ENCODE peak calls at places on chromosomes 11 and 22, in nine cellular contexts. One of them, this sample, is unnamed.

GRCh38 chr11:102390667-102391449 is 43.8 kb downstream of the BIRC2 start:
- DNase-seq in A549: peak
- DNase-seq in HepG2: peak
- DNase-seq in HCT116: peak
- DNase-seq in HL-60: peak
- DNase-seq in SK-N-SH: peak
- DNase-seq in GM12878: no peak
- DNase-seq in Panc1: peak
- DNase-seq in K562: peak
- DNase-seq in this sample: peak

GRCh38 chr11:57410287-57410686 is 16.6 kb downstream of the SLC43A3 start:
- DNase-seq in HCT116: no peak
- DNase-seq in SK-N-SH: no peak
- DNase-seq in K562: no peak
- DNase-seq in A549: no peak
- DNase-seq in Panc1: no peak
- DNase-seq in HepG2: no peak
- DNase-seq in GM12878: no peak
- DNase-seq in HL-60: peak
- DNase-seq in this sample: no peak

GRCh38 chr22:40890881-40891280 is 29.0 kb upstream of the DNAJB7 start:
- DNase-seq in SK-N-SH: no peak
- DNase-seq in Panc1: no peak
- DNase-seq in HepG2: no peak
- DNase-seq in K562: no peak
- DNase-seq in HCT116: no peak
- DNase-seq in A549: no peak
- DNase-seq in GM12878: no peak
- DNase-seq in HL-60: no peak
- DNase-seq in this sample: no peak

GRCh38 chr11:36105743-36106581 is 162.1 kb downstream of the LDLRAD3 start:
- DNase-seq in GM12878: no peak
- DNase-seq in SK-N-SH: no peak
- DNase-seq in K562: peak
- DNase-seq in A549: no peak
- DNase-seq in HCT116: no peak
- DNase-seq in Panc1: no peak
- DNase-seq in HepG2: no peak
- DNase-seq in HL-60: no peak
- DNase-seq in this sample: no peak

GRCh38 chr22:25051073-25051472 is 98.6 kb downstream of the KIAA1671 start:
- DNase-seq in SK-N-SH: peak
- DNase-seq in HL-60: no peak
- DNase-seq in A549: peak
- DNase-seq in HCT116: peak
- DNase-seq in GM12878: no peak
- DNase-seq in K562: no peak
- DNase-seq in HepG2: no peak
- DNase-seq in Panc1: no peak
- DNase-seq in this sample: peak

GRCh38 chr11:114263510-114264170 is 32.6 kb upstream of the NNMT start:
- DNase-seq in A549: no peak
- DNase-seq in HCT116: no peak
- DNase-seq in SK-N-SH: no peak
- DNase-seq in HL-60: no peak
- DNase-seq in K562: no peak
- DNase-seq in HepG2: no peak
- DNase-seq in Panc1: no peak
- DNase-seq in GM12878: no peak
- DNase-seq in this sample: no peak

GRCh38 chr11:5596611-5597201 is at the start of gene TRIM6:
- DNase-seq in SK-N-SH: no peak
- DNase-seq in K562: peak
- DNase-seq in GM12878: no peak
- DNase-seq in HCT116: no peak
- DNase-seq in HL-60: peak
- DNase-seq in Panc1: no peak
- DNase-seq in HepG2: no peak
- DNase-seq in A549: peak
- DNase-seq in this sample: peak

GRCh38 chr11:118338637-118339061 is 3.9 kb downstream of the CD3D start:
- DNase-seq in GM12878: no peak
- DNase-seq in Panc1: no peak
- DNase-seq in HepG2: peak
- DNase-seq in HL-60: peak
- DNase-seq in K562: peak
- DNase-seq in A549: no peak
- DNase-seq in SK-N-SH: no peak
- DNase-seq in HCT116: no peak
- DNase-seq in this sample: peak

GRCh38 chr11:77879218-77879617 is 58.3 kb downstream of the AAMDC start:
- DNase-seq in A549: no peak
- DNase-seq in K562: peak
- DNase-seq in Panc1: no peak
- DNase-seq in HL-60: no peak
- DNase-seq in SK-N-SH: no peak
- DNase-seq in HepG2: no peak
- DNase-seq in HCT116: no peak
- DNase-seq in GM12878: peak
- DNase-seq in this sample: no peak

GRCh38 chr22:28015056-28015445 is 96.0 kb upstream of the PITPNB start:
- DNase-seq in GM12878: no peak
- DNase-seq in SK-N-SH: no peak
- DNase-seq in A549: no peak
- DNase-seq in K562: no peak
- DNase-seq in HepG2: no peak
- DNase-seq in Panc1: no peak
- DNase-seq in HL-60: no peak
- DNase-seq in HCT116: no peak
- DNase-seq in this sample: no peak

GRCh38 chr22:39176067-39176621 is 23.7 kb upstream of the CBX7 start:
- DNase-seq in K562: no peak
- DNase-seq in GM12878: no peak
- DNase-seq in Panc1: no peak
- DNase-seq in SK-N-SH: no peak
- DNase-seq in HL-60: no peak
- DNase-seq in A549: peak
- DNase-seq in HepG2: peak
- DNase-seq in HCT116: no peak
- DNase-seq in this sample: peak

GRCh38 chr11:121654506-121655480 is 202.0 kb upstream of the SORL1-AS1 start:
- DNase-seq in HCT116: no peak
- DNase-seq in K562: no peak
- DNase-seq in HepG2: peak
- DNase-seq in HL-60: no peak
- DNase-seq in GM12878: no peak
- DNase-seq in SK-N-SH: no peak
- DNase-seq in Panc1: no peak
- DNase-seq in A549: no peak
- DNase-seq in this sample: no peak

GRCh38 chr11:1307998-1308744 is 1.3 kb downstream of the TOLLIP start:
- DNase-seq in Panc1: no peak
- DNase-seq in A549: no peak
- DNase-seq in K562: no peak
- DNase-seq in SK-N-SH: peak
- DNase-seq in GM12878: no peak
- DNase-seq in HepG2: no peak
- DNase-seq in HCT116: no peak
- DNase-seq in HL-60: no peak
- DNase-seq in this sample: no peak

GRCh38 chr11:1309498-1310314 is at the start of gene TOLLIP:
- DNase-seq in HL-60: peak
- DNase-seq in Panc1: peak
- DNase-seq in HepG2: peak
- DNase-seq in SK-N-SH: peak
- DNase-seq in A549: peak
- DNase-seq in K562: peak
- DNase-seq in HCT116: peak
- DNase-seq in GM12878: peak
- DNase-seq in this sample: peak

GRCh38 chr11:1310772-1311468 is 1.5 kb upstream of the TOLLIP start:
- DNase-seq in HL-60: no peak
- DNase-seq in A549: no peak
- DNase-seq in HCT116: no peak
- DNase-seq in HepG2: no peak
- DNase-seq in SK-N-SH: no peak
- DNase-seq in Panc1: no peak
- DNase-seq in K562: no peak
- DNase-seq in GM12878: no peak
- DNase-seq in this sample: no peak

GRCh38 chr11:1308745-1309497 is 511 bp downstream of the TOLLIP start:
- DNase-seq in Panc1: no peak
- DNase-seq in K562: no peak
- DNase-seq in A549: no peak
- DNase-seq in HCT116: no peak
- DNase-seq in GM12878: no peak
- DNase-seq in HL-60: peak
- DNase-seq in SK-N-SH: no peak
- DNase-seq in HepG2: no peak
- DNase-seq in this sample: peak

GRCh38 chr11:1310315-1310687 is 869 bp upstream of the TOLLIP start:
- DNase-seq in Panc1: peak
- DNase-seq in HCT116: no peak
- DNase-seq in GM12878: no peak
- DNase-seq in K562: no peak
- DNase-seq in HL-60: no peak
- DNase-seq in SK-N-SH: no peak
- DNase-seq in A549: no peak
- DNase-seq in HepG2: no peak
- DNase-seq in this sample: no peak
- TF ChIP-seq REST in Panc1: no peak
- TF ChIP-seq REST in HCT116: no peak
- TF ChIP-seq REST in GM12878: no peak
- TF ChIP-seq REST in K562: no peak
- TF ChIP-seq REST in HL-60: no peak
- TF ChIP-seq REST in SK-N-SH: no peak
- TF ChIP-seq REST in A549: no peak
- TF ChIP-seq REST in HepG2: no peak
- TF ChIP-seq REST in this sample: no peak

DNA sequence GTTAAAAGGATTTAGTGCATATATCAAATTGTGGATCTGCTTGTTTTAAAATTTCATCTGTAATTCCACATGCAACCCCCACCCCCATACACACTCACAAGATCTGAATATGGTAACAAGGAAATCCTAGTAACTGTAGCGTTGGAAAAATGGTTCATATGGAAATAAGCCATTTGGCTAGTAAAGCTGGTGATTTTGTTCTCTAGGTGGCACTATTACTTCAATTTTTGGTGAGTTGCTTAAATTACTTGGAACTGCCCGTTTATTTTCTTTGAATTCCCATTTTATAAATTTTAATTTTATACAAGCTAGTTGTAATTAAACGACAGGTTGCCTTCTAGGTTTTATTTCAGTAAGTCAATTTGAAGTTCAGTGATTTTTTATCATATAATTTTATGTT is 5.3 kb downstream of the BDNF start:
- DNase-seq in GM12878: no peak
- DNase-seq in A549: peak
- DNase-seq in SK-N-SH: peak
- DNase-seq in HL-60: no peak
- DNase-seq in HepG2: no peak
- DNase-seq in K562: peak
- DNase-seq in HCT116: no peak
- DNase-seq in Panc1: no peak
- DNase-seq in this sample: peak
- TF ChIP-seq REST in GM12878: no peak
- TF ChIP-seq REST in A549: no peak
- TF ChIP-seq REST in SK-N-SH: no peak
- TF ChIP-seq REST in HL-60: no peak
- TF ChIP-seq REST in HepG2: no peak
- TF ChIP-seq REST in K562: no peak
- TF ChIP-seq REST in HCT116: no peak
- TF ChIP-seq REST in Panc1: no peak
- TF ChIP-seq REST in this sample: no peak

DNA sequence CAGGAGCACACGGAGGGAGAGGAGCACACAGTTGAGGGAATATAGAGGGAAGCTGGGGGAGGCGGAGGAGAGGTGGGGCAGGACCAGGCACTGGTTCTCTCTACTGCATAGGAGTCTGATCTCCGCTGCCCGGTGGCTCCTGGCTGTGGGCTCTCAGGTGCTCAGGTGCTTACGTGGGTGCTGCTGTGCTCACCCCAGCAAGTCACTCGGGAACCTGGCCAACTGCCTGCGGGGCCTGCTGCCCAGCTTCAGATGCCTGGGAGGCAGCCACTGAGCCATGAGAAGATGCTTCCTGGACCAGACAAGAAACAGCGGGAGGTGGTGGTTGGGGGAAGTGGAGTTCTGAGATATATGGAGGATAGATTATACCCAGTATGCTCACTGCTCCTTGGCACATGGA is 1303.4 kb downstream of the TBC1D22A start:
- DNase-seq in SK-N-SH: no peak
- DNase-seq in HL-60: no peak
- DNase-seq in K562: no peak
- DNase-seq in HepG2: no peak
- DNase-seq in A549: no peak
- DNase-seq in Panc1: no peak
- DNase-seq in GM12878: no peak
- DNase-seq in HCT116: no peak
- DNase-seq in this sample: no peak
- TF ChIP-seq REST in SK-N-SH: no peak
- TF ChIP-seq REST in HL-60: no peak
- TF ChIP-seq REST in K562: no peak
- TF ChIP-seq REST in HepG2: no peak
- TF ChIP-seq REST in A549: no peak
- TF ChIP-seq REST in Panc1: no peak
- TF ChIP-seq REST in GM12878: no peak
- TF ChIP-seq REST in HCT116: no peak
- TF ChIP-seq REST in this sample: no peak

GRCh38 chr11:116473790-116474346 is 298.9 kb downstream of the BUD13 start:
- DNase-seq in Panc1: no peak
- DNase-seq in GM12878: no peak
- DNase-seq in K562: no peak
- DNase-seq in HL-60: no peak
- DNase-seq in HepG2: no peak
- DNase-seq in HCT116: no peak
- DNase-seq in SK-N-SH: no peak
- DNase-seq in A549: no peak
- DNase-seq in this sample: peak
- TF ChIP-seq REST in Panc1: no peak
- TF ChIP-seq REST in GM12878: no peak
- TF ChIP-seq REST in K562: no peak
- TF ChIP-seq REST in HL-60: no peak
- TF ChIP-seq REST in HepG2: no peak
- TF ChIP-seq REST in HCT116: no peak
- TF ChIP-seq REST in SK-N-SH: no peak
- TF ChIP-seq REST in A549: no peak
- TF ChIP-seq REST in this sample: no peak

GRCh38 chr11:41414771-41415440 is 44.5 kb downstream of the LRRC4C start:
- DNase-seq in Panc1: no peak
- DNase-seq in GM12878: no peak
- DNase-seq in K562: no peak
- DNase-seq in SK-N-SH: no peak
- DNase-seq in HCT116: no peak
- DNase-seq in HepG2: no peak
- DNase-seq in HL-60: no peak
- DNase-seq in A549: no peak
- DNase-seq in this sample: peak
- TF ChIP-seq REST in Panc1: no peak
- TF ChIP-seq REST in GM12878: no peak
- TF ChIP-seq REST in K562: no peak
- TF ChIP-seq REST in SK-N-SH: no peak
- TF ChIP-seq REST in HCT116: no peak
- TF ChIP-seq REST in HepG2: no peak
- TF ChIP-seq REST in HL-60: no peak
- TF ChIP-seq REST in A549: no peak
- TF ChIP-seq REST in this sample: no peak

GRCh38 chr11:92765965-92766371 is 203.5 kb upstream of the MTNR1B start:
- DNase-seq in SK-N-SH: peak
- DNase-seq in HL-60: no peak
- DNase-seq in GM12878: no peak
- DNase-seq in HCT116: no peak
- DNase-seq in K562: peak
- DNase-seq in A549: no peak
- DNase-seq in Panc1: no peak
- DNase-seq in HepG2: no peak
- DNase-seq in this sample: peak
- TF ChIP-seq REST in SK-N-SH: no peak
- TF ChIP-seq REST in HL-60: no peak
- TF ChIP-seq REST in GM12878: no peak
- TF ChIP-seq REST in HCT116: no peak
- TF ChIP-seq REST in K562: no peak
- TF ChIP-seq REST in A549: no peak
- TF ChIP-seq REST in Panc1: no peak
- TF ChIP-seq REST in HepG2: no peak
- TF ChIP-seq REST in this sample: no peak

This sample was measured in GM23338.